ENCODE peak calls at places on chromosome 12, in four cellular contexts. A is Peyer's patch, I is right cardiac atrium, G is adrenal gland. L is an unnamed sample.
A peak's percentile ranks its signal among the peaks of the same experiment; 100 is the strongest.

GRCh38 chr12:105748806-105749600 is 389.8 kb downstream of the NUAK1 start:
- DNase-seq in A (no peak), I (peak; percentile 64), G (no peak), L (no peak)

GRCh38 chr12:47504775-47505446 is 200.9 kb downstream of the RPAP3 start:
- DNase-seq in A (no peak), I (no peak), G (no peak), L (no peak)

GRCh38 chr12:2876431-2877046 is 435 bp downstream of the FOXM1 start:
- DNase-seq in A (no peak), I (no peak), G (no peak), L (no peak)

GRCh38 chr12:47908738-47909137 is 3.9 kb upstream of the VDR start:
- DNase-seq in A (no peak), I (no peak), G (no peak), L (no peak)

GRCh38 chr12:110371408-110372055 is 32.0 kb downstream of the ANAPC7 start:
- DNase-seq in A (peak; percentile 52), I (no peak), G (no peak), L (no peak)

GRCh38 chr12:103442187-103442564 is 53.6 kb downstream of the C12orf42 start:
- DNase-seq in A (no peak), I (no peak), G (no peak), L (no peak)

GRCh38 chr12:95790025-95790911 is at the start of gene NTN4:
- DNase-seq in A (no peak), I (peak; percentile 67), G (peak; percentile 42), L (peak; percentile 69)

GRCh38 chr12:102479099-102479887 is 1.1 kb downstream of the IGF1 start:
- DNase-seq in A (peak; percentile 25), I (no peak), G (no peak), L (no peak)

GRCh38 chr12:100403446-100403845 is 46.6 kb downstream of the SLC17A8 start:
- DNase-seq in A (no peak), I (no peak), G (no peak), L (no peak)

GRCh38 chr12:22333751-22334695 is 484 bp downstream of the ST8SIA1 start:
- DNase-seq in A (no peak), I (no peak), G (peak; percentile 22), L (no peak)

GRCh38 chr12:56631790-56632700 is 1.9 kb upstream of the BAZ2A start:
- DNase-seq in A (peak; percentile 86), I (peak; percentile 81), G (peak; percentile 67), L (peak; percentile 82)

GRCh38 chr12:4027412-4027811 is 154.2 kb upstream of the PARP11 start:
- DNase-seq in A (peak; percentile 44), I (no peak), G (no peak), L (no peak)

GRCh38 chr12:47838286-47838931 is 18.7 kb upstream of the HDAC7 start:
- DNase-seq in A (peak; percentile 44), I (no peak), G (peak; percentile 34), L (no peak)

GRCh38 chr12:52741378-52742195 is 35.6 kb downstream of the KRT76 start:
- DNase-seq in A (no peak), I (peak; percentile 51), G (peak; percentile 65), L (peak; percentile 47)

GRCh38 chr12:107092669-107093546 is 441 bp downstream of the CRY1 start:
- DNase-seq in A (peak; percentile 44), I (peak; percentile 77), G (no peak), L (peak; percentile 44)

GRCh38 chr12:7869137-7869536 is 3.6 kb downstream of the SLC2A14 start:
- DNase-seq in A (no peak), I (no peak), G (no peak), L (no peak)

GRCh38 chr12:64995831-64996230 is 125.3 kb downstream of the WIF1 start:
- DNase-seq in A (no peak), I (no peak), G (no peak), L (no peak)
- H3K27me3 ChIP-seq in A (no peaks in the 10 kb centered on the region), I (no peaks in the 10 kb centered on the region), G (no peaks in the 10 kb centered on the region), L (no peaks in the 10 kb centered on the region)

DNA sequence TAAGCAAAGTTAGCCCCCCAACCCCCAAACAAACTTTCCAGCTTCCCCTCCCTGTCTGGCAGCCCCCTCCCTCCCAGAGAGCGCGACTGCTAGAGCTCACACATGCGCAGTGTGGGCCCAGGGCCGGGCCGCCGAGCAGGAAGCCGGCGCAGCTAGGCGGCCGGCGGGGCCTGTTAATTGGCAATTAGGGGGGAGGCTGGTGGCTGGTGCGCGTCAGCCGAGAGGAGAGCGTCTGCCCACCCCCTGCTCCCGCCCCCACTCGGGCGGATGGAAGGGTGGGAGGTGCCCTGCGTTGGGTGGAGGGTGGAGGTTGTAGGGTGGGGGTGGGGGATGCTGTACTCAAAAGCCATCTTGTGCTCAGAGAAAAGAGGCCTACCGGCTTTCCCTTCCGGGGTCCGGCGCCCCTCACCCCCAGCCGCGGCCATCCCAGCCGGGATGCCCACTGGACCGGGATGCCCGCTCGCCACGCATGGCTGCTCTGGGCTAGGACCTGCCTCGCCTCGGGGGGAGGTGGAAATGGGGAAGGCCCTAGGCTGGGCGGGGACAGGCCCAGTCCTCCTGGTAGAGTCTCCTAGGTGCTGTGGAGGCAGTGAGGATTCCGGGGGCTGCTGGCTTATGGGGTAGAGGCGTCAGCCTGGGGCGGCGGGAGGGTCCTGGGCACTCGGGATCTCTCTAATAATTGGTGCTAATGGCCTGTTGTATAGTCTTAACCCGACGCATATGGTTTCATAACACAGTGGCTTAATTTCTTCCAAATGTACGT is 9.2 kb downstream of the HOXC8 start:
- DNase-seq in A (peak; percentile 80), I (peak; percentile 66), G (peak; percentile 89), L (peak; percentile 67)
- H3K27me3 ChIP-seq in A (peaks cover 15% of the 10 kb centered on the region), I (no peaks in the 10 kb centered on the region), G (no peaks in the 10 kb centered on the region), L (peaks cover 34% of the 10 kb centered on the region)

GRCh38 chr12:130041983-130042812 is 120.1 kb upstream of the FZD10 start:
- DNase-seq in A (no peak), I (peak; percentile 44), G (peak; percentile 38), L (no peak)

GRCh38 chr12:130044991-130045621 is 117.2 kb upstream of the FZD10 start:
- DNase-seq in A (no peak), I (no peak), G (no peak), L (no peak)

GRCh38 chr12:130049666-130050065 is 112.6 kb upstream of the FZD10 start:
- DNase-seq in A (no peak), I (no peak), G (no peak), L (no peak)

DNA sequence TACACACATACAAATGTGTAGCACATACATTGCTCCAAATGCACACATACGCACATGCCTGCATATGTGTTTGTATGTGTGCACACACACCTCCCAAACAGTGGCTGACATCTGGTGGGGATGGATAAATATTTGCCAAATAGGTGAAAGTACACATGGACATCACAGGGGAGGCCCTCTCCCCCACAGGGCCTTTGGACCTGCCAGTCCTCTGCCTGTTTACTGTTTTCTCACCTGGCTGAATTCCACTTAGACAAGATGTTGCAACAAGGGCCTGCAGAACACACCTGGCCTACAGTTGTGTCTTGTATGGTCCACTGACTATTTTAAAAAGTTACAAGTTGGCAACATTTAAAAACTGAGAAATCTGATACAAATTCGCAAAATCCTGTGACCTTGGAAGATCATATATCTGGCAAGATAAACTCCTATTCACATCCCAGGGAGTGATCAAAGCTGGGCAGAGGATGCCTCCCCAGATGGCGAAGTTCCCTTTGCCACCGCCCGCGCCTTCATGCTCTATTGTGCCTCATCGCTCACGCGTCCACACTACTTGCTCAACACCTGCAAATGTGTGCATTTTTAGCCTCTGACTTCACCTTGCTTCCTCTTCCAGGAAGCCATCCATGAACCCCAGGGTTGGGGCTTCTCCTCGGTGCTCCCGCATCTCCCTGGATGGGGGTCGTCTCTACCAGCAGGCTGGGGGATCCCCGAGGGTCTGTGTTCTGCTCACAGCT is 118.4 kb upstream of the FZD10 start:
- DNase-seq in A (no peak), I (no peak), G (no peak), L (no peak)
- H3K27me3 ChIP-seq in A (no peaks in the 10 kb centered on the region), I (no peaks in the 10 kb centered on the region), G (peaks cover 22% of the 10 kb centered on the region), L (peaks cover 12% of the 10 kb centered on the region)

GRCh38 chr12:114694436-114695304 is 10.7 kb upstream of the TBX3 start:
- DNase-seq in A (no peak), I (no peak), G (no peak), L (no peak)
- H3K27me3 ChIP-seq in A (peaks cover 27% of the 10 kb centered on the region), I (peaks cover 4% of the 10 kb centered on the region), G (peaks cover 3% of the 10 kb centered on the region), L (peaks cover 100% of the 10 kb centered on the region)

GRCh38 chr12:114438635-114439256 is 32.8 kb upstream of the TBX5 start:
- DNase-seq in A (no peak), I (no peak), G (no peak), L (no peak)

GRCh38 chr12:114443607-114444421 is 37.9 kb upstream of the TBX5 start:
- DNase-seq in A (no peak), I (peak; percentile 75), G (no peak), L (no peak)

GRCh38 chr12:114440450-114441383 is 34.8 kb upstream of the TBX5 start:
- DNase-seq in A (no peak), I (no peak), G (no peak), L (no peak)

GRCh38 chr12:114439833-114440449 is 34.0 kb upstream of the TBX5 start:
- DNase-seq in A (no peak), I (no peak), G (no peak), L (no peak)

DNA sequence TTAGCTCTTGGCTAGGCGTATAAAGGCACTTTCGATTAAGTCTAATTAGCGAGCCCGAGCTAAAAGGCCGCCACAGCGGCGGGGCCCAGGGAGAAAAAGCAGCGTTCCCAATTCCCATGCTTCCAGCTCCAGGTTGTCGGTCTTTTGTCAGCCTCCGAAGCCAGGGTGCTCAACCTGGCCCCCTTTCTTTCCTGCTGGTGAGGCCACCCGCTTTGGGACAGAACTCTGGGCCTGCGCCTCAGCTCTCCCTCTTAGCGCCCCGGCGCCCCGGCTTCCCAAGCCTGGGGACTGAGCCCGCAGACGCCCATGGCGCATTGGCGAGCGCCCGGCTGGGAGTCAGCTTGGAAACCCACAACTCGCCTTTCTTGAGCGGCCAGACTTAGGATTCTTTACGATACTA is 33.4 kb upstream of the TBX5 start:
- DNase-seq in A (no peak), I (no peak), G (no peak), L (no peak)
- H3K27me3 ChIP-seq in A (peaks cover 11% of the 10 kb centered on the region), I (no peaks in the 10 kb centered on the region), G (peaks cover 67% of the 10 kb centered on the region), L (peaks cover 87% of the 10 kb centered on the region)

GRCh38 chr12:90043264-90043663 is 334.6 kb upstream of the ATP2B1 start:
- DNase-seq in A (no peak), I (no peak), G (no peak), L (no peak)
- H3K27me3 ChIP-seq in A (no peaks in the 10 kb centered on the region), I (no peaks in the 10 kb centered on the region), G (no peaks in the 10 kb centered on the region), L (no peaks in the 10 kb centered on the region)

GRCh38 chr12:57893460-57894353 is 47.2 kb upstream of the CTDSP2 start:
- DNase-seq in A (peak; percentile 32), I (peak; percentile 94), G (peak; percentile 77), L (peak; percentile 89)
- H3K27me3 ChIP-seq in A (no peaks in the 10 kb centered on the region), I (no peaks in the 10 kb centered on the region), G (no peaks in the 10 kb centered on the region), L (no peaks in the 10 kb centered on the region)

GRCh38 chr12:5945071-5946008 is at the start of gene ANO2:
- DNase-seq in A (no peak), I (no peak), G (no peak), L (no peak)
- H3K27me3 ChIP-seq in A (peaks cover 9% of the 10 kb centered on the region), I (no peaks in the 10 kb centered on the region), G (peaks cover 37% of the 10 kb centered on the region), L (peaks cover 83% of the 10 kb centered on the region)

GRCh38 chr12:113456199-113456598 is 15.5 kb downstream of the LHX5 start:
- DNase-seq in A (no peak), I (no peak), G (no peak), L (no peak)
- H3K27me3 ChIP-seq in A (no peaks in the 10 kb centered on the region), I (peaks cover 2% of the 10 kb centered on the region), G (peaks cover 9% of the 10 kb centered on the region), L (peaks cover 71% of the 10 kb centered on the region)

GRCh38 chr12:120369476-120370342 is 745 bp upstream of the MSI1 start:
- DNase-seq in A (no peak), I (no peak), G (no peak), L (no peak)
- H3K27me3 ChIP-seq in A (peaks cover 20% of the 10 kb centered on the region), I (no peaks in the 10 kb centered on the region), G (no peaks in the 10 kb centered on the region), L (peaks cover 7% of the 10 kb centered on the region)